ENCODE peak calls at places on chromosomes 13 and 19, in four cellular contexts. X, U, M and T are unnamed samples.

GRCh38 chr13:63288576-63288975 is 1872.9 kb upstream of the PCDH20 start:
- DNase-seq in X (no peak), U (no peak), M (peak; percentile 57), T (no peak)

GRCh38 chr19:3275068-3275582 is 50.7 kb downstream of the CELF5 start:
- DNase-seq in X (no peak), U (no peak), M (no peak), T (no peak)

GRCh38 chr13:102974574-102975195 is 91.5 kb downstream of the SLC10A2 start:
- DNase-seq in X (no peak), U (no peak), M (no peak), T (no peak)

GRCh38 chr19:5213667-5214066 is 126.9 kb downstream of the PTPRS start:
- DNase-seq in X (no peak), U (no peak), M (no peak), T (no peak)

GRCh38 chr13:36370108-36370429 is 23.9 kb upstream of the SPART start:
- DNase-seq in X (peak; percentile 27), U (peak; percentile 69), M (no peak), T (no peak)

GRCh38 chr19:1113278-1113985 is 9.6 kb downstream of the GPX4 start:
- DNase-seq in X (peak; percentile 97), U (peak; percentile 97), M (peak; percentile 94), T (peak; percentile 65)

GRCh38 chr13:85500716-85501256 is 298.4 kb downstream of the SLITRK6 start:
- DNase-seq in X (no peak), U (no peak), M (no peak), T (no peak)

GRCh38 chr13:85241045-85241444 is 558.2 kb downstream of the SLITRK6 start:
- DNase-seq in X (no peak), U (no peak), M (peak; percentile 44), T (peak; percentile 82)

GRCh38 chr19:55387736-55388497 is 2.2 kb downstream of the RPL28 start:
- DNase-seq in X (no peak), U (no peak), M (no peak), T (no peak)

GRCh38 chr19:55461974-55462628 is 659 bp upstream of the ISOC2 start:
- DNase-seq in X (no peak), U (no peak), M (peak; percentile 33), T (no peak)

GRCh38 chr13:110250258-110250891 is 56.6 kb downstream of the COL4A1 start:
- DNase-seq in X (peak; percentile 78), U (peak; percentile 69), M (peak; percentile 77), T (peak; percentile 59)

GRCh38 chr13:74061939-74062595 is 72.1 kb downstream of the KLF12 start:
- DNase-seq in X (no peak), U (peak; percentile 24), M (peak; percentile 47), T (no peak)

GRCh38 chr13:60043262-60043661 is 120.5 kb downstream of the DIAPH3 start:
- DNase-seq in X (no peak), U (no peak), M (peak; percentile 4), T (no peak)

GRCh38 chr13:95185311-95185710 is 115.9 kb downstream of the ABCC4 start:
- DNase-seq in X (no peak), U (no peak), M (no peak), T (no peak)

GRCh38 chr13:26784704-26785639 is 24.4 kb upstream of the GPR12 start:
- DNase-seq in X (no peak), U (peak; percentile 26), M (no peak), T (no peak)

GRCh38 chr19:12866416-12867119 is 14.7 kb downstream of the DNASE2 start:
- DNase-seq in X (no peak), U (no peak), M (no peak), T (no peak)

GRCh38 chr13:45296259-45296658 is 44.7 kb downstream of the TPT1 start:
- DNase-seq in X (no peak), U (no peak), M (peak; percentile 37), T (no peak)

GRCh38 chr19:7744871-7745270 is 2.5 kb downstream of the CD209 start:
- DNase-seq in X (no peak), U (no peak), M (no peak), T (no peak)

GRCh38 chr19:7742575-7742974 is 4.8 kb downstream of the CD209 start:
- DNase-seq in X (no peak), U (no peak), M (no peak), T (no peak)

GRCh38 chr19:7743425-7743841 is 3.9 kb downstream of the CD209 start:
- DNase-seq in X (no peak), U (no peak), M (no peak), T (no peak)

GRCh38 chr19:7744199-7744786 is 3.0 kb downstream of the CD209 start:
- DNase-seq in X (no peak), U (no peak), M (no peak), T (no peak)

GRCh38 chr19:7742991-7743390 is 4.3 kb downstream of the CD209 start:
- DNase-seq in X (no peak), U (no peak), M (no peak), T (no peak)
- H3K27ac ChIP-seq in X (no peak overlapping the region), U (no peak overlapping the region), M (no peak overlapping the region), T (no peak overlapping the region)

DNA sequence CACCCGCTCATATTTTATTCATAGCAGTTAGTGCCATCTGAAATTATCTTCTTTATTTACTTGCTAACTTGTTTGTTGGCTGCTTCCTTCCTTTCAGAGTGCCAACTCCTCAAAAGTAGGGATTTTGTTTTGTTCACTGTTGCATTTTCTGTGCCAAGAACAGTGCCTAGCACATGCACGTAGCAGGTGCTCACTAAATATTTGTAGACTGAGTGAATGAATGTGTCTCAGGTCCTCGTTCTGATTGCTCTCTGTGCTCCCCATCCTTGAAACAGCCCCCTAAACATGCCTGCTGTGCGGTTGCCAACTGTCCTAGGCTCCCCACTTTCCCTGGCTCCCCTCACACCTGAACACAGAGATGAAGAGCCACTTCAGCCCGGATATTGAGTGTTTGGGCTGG is 1.5 kb downstream of the GIPC1 start:
- DNase-seq in X (no peak), U (no peak), M (no peak), T (no peak)
- H3K4me3 ChIP-seq in X (no peak overlapping the region), U (peak overlapping the region; percentile 91), M (peak overlapping the region; percentile 100), T (peak overlapping the region; percentile 54)

DNA sequence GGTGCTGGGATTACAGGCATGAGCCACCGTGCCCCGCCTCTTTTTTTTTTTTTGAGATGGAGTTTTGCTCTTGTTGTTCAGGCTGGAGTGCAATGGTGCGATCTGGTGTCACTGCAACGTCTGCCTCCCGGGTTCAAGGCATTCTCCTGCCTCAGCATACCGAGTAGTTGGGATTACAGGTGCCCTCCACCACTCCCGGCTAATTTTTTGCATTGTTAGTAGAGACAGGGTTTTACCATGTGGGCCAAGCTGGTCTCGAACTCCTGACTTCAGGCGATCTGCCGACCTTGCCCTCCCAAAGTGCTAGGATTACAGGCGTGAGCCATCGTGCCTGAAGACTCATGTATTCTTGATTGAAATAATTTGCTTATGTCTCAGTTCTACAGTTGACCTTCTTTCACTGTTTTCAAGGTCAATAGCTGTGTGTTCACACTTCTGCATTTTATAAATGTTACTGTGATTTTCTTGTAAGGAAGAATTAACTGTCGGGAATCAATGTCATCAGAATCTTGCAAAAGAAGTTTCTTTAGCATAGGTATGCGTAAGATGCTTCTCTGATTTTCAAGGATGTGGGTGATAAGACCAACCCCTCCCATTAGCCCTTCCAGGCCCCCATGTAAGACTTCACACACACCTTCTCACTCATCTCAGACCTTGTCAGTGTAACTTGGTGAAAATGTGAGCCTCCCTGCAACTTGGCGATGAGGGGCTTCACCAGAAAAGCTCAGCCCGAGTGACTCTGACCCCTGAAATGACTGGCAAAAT is 12.7 kb upstream of the ZNF701 start:
- DNase-seq in X (no peak), U (no peak), M (no peak), T (no peak)
- H3K36me3 ChIP-seq in X (peaks cover 29% of the 10 kb centered on the region), U (peaks cover 59% of the 10 kb centered on the region), M (peaks cover 45% of the 10 kb centered on the region), T (peaks cover 53% of the 10 kb centered on the region)

GRCh38 chr19:16416996-16417395 is 54.8 kb downstream of the EPS15L1 start:
- DNase-seq in X (no peak), U (peak; percentile 22), M (no peak), T (peak; percentile 68)

GRCh38 chr19:16417660-16418596 is 53.8 kb downstream of the EPS15L1 start:
- DNase-seq in X (peak; percentile 77), U (peak; percentile 78), M (peak; percentile 42), T (peak; percentile 80)

GRCh38 chr19:16419671-16420394 is 51.9 kb downstream of the EPS15L1 start:
- DNase-seq in X (no peak), U (peak; percentile 24), M (no peak), T (no peak)

GRCh38 chr19:16416574-16416973 is 55.2 kb downstream of the EPS15L1 start:
- DNase-seq in X (no peak), U (no peak), M (peak; percentile 10), T (no peak)

DNA sequence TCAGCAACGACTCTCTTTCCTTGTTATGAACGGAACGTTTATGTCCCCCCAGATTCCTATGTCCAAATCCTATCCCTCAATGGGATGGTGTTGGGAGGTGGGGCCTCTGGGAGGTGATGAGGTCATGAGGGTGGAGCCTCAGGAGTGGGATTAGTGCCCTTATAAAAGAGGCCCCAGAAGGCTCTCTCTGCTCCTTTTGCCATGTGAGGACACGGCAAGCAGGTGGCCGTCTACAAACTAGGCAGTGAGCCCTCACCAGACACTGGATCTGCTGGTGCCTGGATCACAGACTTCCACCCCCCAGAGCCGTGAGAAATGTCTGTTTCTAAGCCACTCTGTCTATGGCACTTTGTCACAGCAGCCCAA is 53.2 kb downstream of the EPS15L1 start:
- DNase-seq in X (no peak), U (no peak), M (no peak), T (no peak)
- H3K27ac ChIP-seq in X (no peak overlapping the region), U (peak overlapping the region; percentile 58), M (no peak overlapping the region), T (no peak overlapping the region)

DNA sequence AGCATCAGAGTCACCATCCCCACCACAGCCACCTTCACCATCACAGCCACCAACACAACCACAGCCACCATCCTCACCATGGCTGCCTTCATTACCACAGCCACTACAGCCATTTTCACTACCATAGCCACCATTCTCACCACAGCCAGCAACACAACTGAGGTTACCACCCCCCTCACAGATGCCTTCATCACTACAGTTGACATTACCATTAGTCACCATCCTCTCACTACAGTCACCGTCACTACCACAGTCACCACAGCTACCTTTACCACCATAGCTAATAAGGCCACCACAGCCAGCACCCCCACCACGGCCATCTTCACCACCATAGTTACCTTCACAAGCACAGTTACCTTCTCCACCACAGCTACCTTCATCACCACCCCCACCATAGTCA is 269.6 kb downstream of the DNAJC15 start:
- DNase-seq in X (no peak), U (no peak), M (no peak), T (no peak)
- H3K4me3 ChIP-seq in X (no peak overlapping the region), U (no peak overlapping the region), M (no peak overlapping the region), T (no peak overlapping the region)